ENCODE peak calls at places on chromosomes 1 and 21, in seven cellular contexts. C is HFFc6; K is PC-3; R is GM20000; I is esophagus squamous epithelium; Z is left ventricle myocardium inferior; J is CD4-positive, alpha-beta T cell. N is an unnamed sample.

GRCh38 chr1:153962088-153963029 is 978 bp downstream of the SLC39A1 start:
- DNase-seq in C (peak), K (peak), R (no peak), I (no peak), Z (no peak), J (no peak), N (no peak)

GRCh38 chr1:175599212-175599681 is 144.1 kb downstream of the TNR start:
- DNase-seq in C (no peak), K (no peak), R (peak), I (peak), Z (no peak), J (no peak), N (peak)

GRCh38 chr1:84145051-84145450 is 980 bp downstream of the PRKACB start:
- DNase-seq in C (no peak), K (peak), R (no peak), I (no peak), Z (no peak), J (no peak), N (no peak)

GRCh38 chr1:40020447-40021085 is 20.0 kb upstream of the CAP1 start:
- DNase-seq in C (no peak), K (no peak), R (no peak), I (no peak), Z (no peak), J (no peak), N (no peak)

GRCh38 chr1:95369985-95370670 is 136.1 kb downstream of the RWDD3 start:
- DNase-seq in C (no peak), K (no peak), R (no peak), I (no peak), Z (no peak), J (no peak), N (no peak)

GRCh38 chr1:24929091-24929875 is 793 bp downstream of the RUNX3 start:
- DNase-seq in C (no peak), K (peak), R (no peak), I (no peak), Z (no peak), J (peak), N (no peak)

GRCh38 chr1:203289281-203289981 is 15.9 kb upstream of the BTG2 start:
- DNase-seq in C (no peak), K (no peak), R (peak), I (peak), Z (no peak), J (peak), N (peak)

GRCh38 chr1:99766378-99766800 is at the start of gene FRRS1:
- DNase-seq in C (peak), K (peak), R (peak), I (no peak), Z (peak), J (peak), N (peak)

GRCh38 chr1:23524716-23525401 is 6.2 kb downstream of the E2F2 start:
- DNase-seq in C (no peak), K (peak), R (no peak), I (no peak), Z (no peak), J (no peak), N (no peak)

GRCh38 chr1:169594391-169594790 is 8.1 kb upstream of the F5 start:
- DNase-seq in C (no peak), K (no peak), R (peak), I (no peak), Z (no peak), J (no peak), N (peak)

GRCh38 chr1:227518876-227519275 is 44.5 kb upstream of the ZNF678 start:
- DNase-seq in C (no peak), K (no peak), R (no peak), I (no peak), Z (no peak), J (no peak), N (no peak)

GRCh38 chr1:76068542-76068941 is 6.0 kb upstream of the ST6GALNAC3 start:
- DNase-seq in C (peak), K (peak), R (no peak), I (no peak), Z (no peak), J (no peak), N (no peak)

GRCh38 chr1:26278303-26278702 is 1.6 kb upstream of the SH3BGRL3 start:
- DNase-seq in C (peak), K (peak), R (no peak), I (no peak), Z (peak), J (no peak), N (no peak)

GRCh38 chr1:18015719-18016118 is 91.9 kb upstream of the IGSF21 start:
- DNase-seq in C (no peak), K (no peak), R (no peak), I (no peak), Z (no peak), J (no peak), N (no peak)

GRCh38 chr1:231487019-231487418 is 41.5 kb upstream of the TSNAX start:
- DNase-seq in C (no peak), K (peak), R (no peak), I (no peak), Z (no peak), J (no peak), N (no peak)

GRCh38 chr1:48870596-48870995 is 93.9 kb upstream of the BEND5 start:
- DNase-seq in C (no peak), K (peak), R (no peak), I (no peak), Z (no peak), J (no peak), N (no peak)

GRCh38 chr1:54919367-54920359 is 32.7 kb upstream of the DHCR24 start:
- DNase-seq in C (no peak), K (no peak), R (no peak), I (no peak), Z (no peak), J (no peak), N (no peak)

GRCh38 chr1:75053207-75053606 is 81.0 kb upstream of the LHX8 start:
- DNase-seq in C (no peak), K (peak), R (no peak), I (no peak), Z (no peak), J (no peak), N (no peak)

GRCh38 chr1:158002022-158002629 is 8.7 kb downstream of the KIRREL1 start:
- DNase-seq in C (no peak), K (no peak), R (no peak), I (no peak), Z (no peak), J (no peak), N (no peak)

GRCh38 chr1:89262643-89263042 is 10.0 kb downstream of the GBP5 start:
- DNase-seq in C (peak), K (peak), R (no peak), I (no peak), Z (no peak), J (no peak), N (no peak)

GRCh38 chr1:19330449-19331135 is 18.5 kb downstream of the SLC66A1 start:
- DNase-seq in C (no peak), K (no peak), R (no peak), I (no peak), Z (no peak), J (no peak), N (no peak)

GRCh38 chr1:75723989-75724471 is 479 bp upstream of the ACADM start:
- DNase-seq in C (peak), K (peak), R (peak), I (no peak), Z (peak), J (peak), N (peak)

GRCh38 chr1:27154991-27155781 is at the start of gene SLC9A1:
- DNase-seq in C (peak), K (peak), R (peak), I (peak), Z (peak), J (peak), N (peak)

GRCh38 chr1:51264470-51264869 is 28.4 kb downstream of the RNF11 start:
- DNase-seq in C (peak), K (peak), R (no peak), I (no peak), Z (no peak), J (no peak), N (no peak)

GRCh38 chr1:200040516-200041138 is 13.1 kb downstream of the NR5A2 start:
- DNase-seq in C (no peak), K (no peak), R (peak), I (no peak), Z (no peak), J (no peak), N (peak)

GRCh38 chr1:27400035-27400962 is 7.9 kb downstream of the GPR3 start:
- DNase-seq in C (no peak), K (peak), R (no peak), I (no peak), Z (no peak), J (no peak), N (no peak)

GRCh38 chr1:192892934-192893333 is 84.1 kb downstream of the RGS2 start:
- DNase-seq in C (no peak), K (no peak), R (no peak), I (no peak), Z (no peak), J (no peak), N (no peak)

GRCh38 chr1:28056129-28056925 is 32.1 kb downstream of the EYA3 start:
- DNase-seq in C (no peak), K (no peak), R (peak), I (no peak), Z (no peak), J (peak), N (peak)

GRCh38 chr1:163267962-163268361 is 53.8 kb upstream of the NUF2 start:
- DNase-seq in C (no peak), K (no peak), R (no peak), I (no peak), Z (no peak), J (no peak), N (no peak)

GRCh38 chr1:207858806-207859205 is 52.1 kb downstream of the CD34 start:
- DNase-seq in C (no peak), K (no peak), R (no peak), I (no peak), Z (no peak), J (no peak), N (no peak)

GRCh38 chr1:52157582-52157981 is 15.7 kb downstream of the ZFYVE9 start:
- DNase-seq in C (no peak), K (peak), R (no peak), I (no peak), Z (no peak), J (no peak), N (no peak)

GRCh38 chr1:169886931-169887330 is 6.8 kb downstream of the SCYL3 start:
- DNase-seq in C (no peak), K (no peak), R (no peak), I (no peak), Z (no peak), J (no peak), N (no peak)

GRCh38 chr1:162498442-162498785 is 796 bp downstream of the UHMK1 start:
- DNase-seq in C (no peak), K (peak), R (peak), I (no peak), Z (no peak), J (no peak), N (peak)

GRCh38 chr1:206456577-206457375 is 13.5 kb upstream of the IKBKE start:
- DNase-seq in C (peak), K (peak), R (no peak), I (no peak), Z (no peak), J (no peak), N (no peak)

GRCh38 chr1:221234821-221235220 is 355.6 kb downstream of the HLX start:
- DNase-seq in C (no peak), K (peak), R (no peak), I (no peak), Z (no peak), J (no peak), N (no peak)

GRCh38 chr1:224856973-224857372 is 72.5 kb upstream of the DNAH14 start:
- DNase-seq in C (no peak), K (no peak), R (no peak), I (no peak), Z (no peak), J (no peak), N (no peak)

GRCh38 chr1:224851210-224851849 is 78.1 kb upstream of the DNAH14 start:
- DNase-seq in C (peak), K (peak), R (peak), I (no peak), Z (peak), J (peak), N (peak)

GRCh38 chr1:224850446-224850845 is 79.0 kb upstream of the DNAH14 start:
- DNase-seq in C (no peak), K (no peak), R (no peak), I (no peak), Z (no peak), J (no peak), N (no peak)

GRCh38 chr1:224852901-224853568 is 76.4 kb upstream of the DNAH14 start:
- DNase-seq in C (peak), K (peak), R (peak), I (no peak), Z (no peak), J (no peak), N (peak)

DNA sequence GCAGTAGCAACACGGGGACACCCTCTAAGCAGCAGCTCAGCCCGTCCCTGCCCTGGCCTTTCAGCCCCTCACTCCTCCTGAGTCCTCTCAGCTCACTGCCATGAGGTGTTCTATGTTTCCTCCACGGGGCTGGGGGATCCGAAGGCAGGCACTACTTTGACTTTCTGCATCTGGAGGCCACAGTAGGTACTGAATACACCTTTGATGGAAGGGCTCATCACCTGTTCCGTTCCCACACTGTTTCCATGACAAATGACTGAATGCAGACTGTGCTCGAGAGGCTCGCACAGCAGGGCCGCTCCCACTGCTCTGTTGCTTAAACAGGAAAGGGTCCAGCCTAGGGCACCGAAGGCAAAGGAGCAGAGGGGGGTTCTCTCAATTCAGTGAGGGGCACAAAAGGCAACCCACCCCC is 77.6 kb upstream of the DNAH14 start:
- DNase-seq in C (no peak), K (no peak), R (peak), I (no peak), Z (no peak), J (no peak), N (no peak)
- TF ChIP-seq CTCF in C (peak), K (peak), R (no peak), I (no peak), Z (no peak), J (peak), N (no peak)

GRCh38 chr21:16608209-16608830 is 878.5 kb downstream of the USP25 start:
- DNase-seq in C (peak), K (peak), R (no peak), I (no peak), Z (no peak), J (no peak), N (no peak)
- TF ChIP-seq CTCF in C (peak), K (peak), R (no peak), I (no peak), Z (peak), J (no peak), N (no peak)

GRCh38 chr1:46489169-46489637 is 433 bp upstream of the DMBX1 start:
- DNase-seq in C (no peak), K (peak), R (no peak), I (no peak), Z (no peak), J (no peak), N (no peak)

GRCh38 chr1:46486432-46487015 is 3.1 kb upstream of the DMBX1 start:
- DNase-seq in C (no peak), K (no peak), R (no peak), I (no peak), Z (no peak), J (no peak), N (no peak)

GRCh38 chr1:46485564-46486431 is 3.8 kb upstream of the DMBX1 start:
- DNase-seq in C (no peak), K (no peak), R (no peak), I (no peak), Z (no peak), J (no peak), N (no peak)

GRCh38 chr1:46488343-46489168 is 1.1 kb upstream of the DMBX1 start:
- DNase-seq in C (no peak), K (peak), R (no peak), I (no peak), Z (no peak), J (no peak), N (no peak)

GRCh38 chr1:46487818-46488218 is 1.8 kb upstream of the DMBX1 start:
- DNase-seq in C (no peak), K (no peak), R (no peak), I (no peak), Z (no peak), J (no peak), N (no peak)
- TF ChIP-seq CTCF in C (peak), K (peak), R (peak), I (no peak), Z (no peak), J (no peak), N (peak)

GRCh38 chr1:234537236-234537635 is 58.3 kb upstream of the TARBP1 start:
- DNase-seq in C (no peak), K (no peak), R (no peak), I (no peak), Z (no peak), J (no peak), N (no peak)
- TF ChIP-seq CTCF in C (no peak), K (no peak), R (no peak), I (no peak), Z (no peak), J (no peak), N (no peak)

GRCh38 chr1:63073530-63074306 is 248.6 kb upstream of the FOXD3 start:
- DNase-seq in C (no peak), K (no peak), R (no peak), I (no peak), Z (no peak), J (no peak), N (peak)
- TF ChIP-seq CTCF in C (no peak), K (no peak), R (no peak), I (no peak), Z (peak), J (no peak), N (no peak)

GRCh38 chr1:167166703-167167100 is 54.0 kb upstream of the POU2F1 start:
- DNase-seq in C (no peak), K (no peak), R (no peak), I (no peak), Z (no peak), J (no peak), N (no peak)
- TF ChIP-seq CTCF in C (no peak), K (no peak), R (no peak), I (no peak), Z (no peak), J (no peak), N (no peak)